ENCODE peak calls at places on chromosomes 11 and 22, in nine cellular contexts. X is activated naive CD4-positive, alpha-beta T cell treated with anti-CD3 and anti-CD28 coated beads, Interleukin-2, amount 10 ng/mL, durations not matched to agents 7 days and 5 days; A is LoVo; L is EL; Q is NCI-H748 treated with DMSO at 0.1 percent for 48 hours; C is stimulated activated naive CD8-positive, alpha-beta T cell treated with anti-CD3 and anti-CD28 coated beads, Interleukin-15, Interleukin-2, amounts not matched to agents 100 U/mL and 50 U/mL, for 24 hours; P is C1 segment of cervical spinal cord; I is AG09309; V is fibroblast of mammary gland. N is an unnamed sample.

GRCh38 chr11:3994030-3994640 is 100.5 kb upstream of the RRM1 start:
- DNase-seq in C (no peak), V (peak), X (no peak), P (no peak), L (peak), A (no peak), I (no peak), Q (no peak), N (no peak)

GRCh38 chr11:127035812-127036211 is 35.2 kb upstream of the KIRREL3 start:
- DNase-seq in X (no peak), I (no peak), A (no peak), L (no peak), Q (no peak), V (no peak), P (no peak), C (no peak), N (no peak)

GRCh38 chr11:42762348-42762747 is 549.4 kb upstream of the API5 start:
- DNase-seq in A (no peak), V (no peak), I (no peak), C (no peak), Q (no peak), L (no peak), P (no peak), X (no peak), N (no peak)

GRCh38 chr11:1656061-1656441 is 26.5 kb downstream of the KRTAP5-5 start:
- DNase-seq in L (no peak), P (no peak), V (no peak), A (no peak), I (no peak), X (no peak), Q (no peak), C (no peak), N (no peak)

GRCh38 chr11:2461253-2462091 is 16.7 kb downstream of the KCNQ1 start:
- DNase-seq in V (no peak), P (no peak), X (no peak), A (no peak), L (no peak), Q (no peak), C (no peak), I (no peak), N (no peak)

GRCh38 chr11:35432464-35432863 is 13.1 kb upstream of the SLC1A2 start:
- DNase-seq in V (no peak), C (no peak), Q (no peak), P (no peak), X (no peak), L (no peak), A (no peak), I (no peak), N (no peak)

GRCh38 chr11:39341461-39341860 is 2118.0 kb downstream of the LRRC4C start:
- DNase-seq in Q (no peak), C (no peak), P (no peak), I (no peak), L (no peak), A (no peak), V (no peak), X (no peak), N (no peak)

GRCh38 chr22:44107341-44107740 is 73.4 kb upstream of the PARVG start:
- DNase-seq in Q (no peak), V (no peak), P (no peak), X (no peak), I (no peak), C (no peak), A (no peak), L (no peak), N (no peak)

GRCh38 chr11:66841861-66842260 is 1.4 kb upstream of the RCE1 start:
- DNase-seq in C (no peak), Q (no peak), A (no peak), L (no peak), P (no peak), V (no peak), X (no peak), I (no peak), N (no peak)

GRCh38 chr11:2390871-2391662 is 9.5 kb upstream of the TSSC4 start:
- DNase-seq in I (peak), A (no peak), Q (no peak), L (peak), P (no peak), V (peak), C (no peak), X (no peak), N (no peak)

GRCh38 chr11:11708256-11708655 is 86.5 kb upstream of the GALNT18 start:
- DNase-seq in C (no peak), Q (no peak), A (no peak), I (no peak), V (peak), X (no peak), L (no peak), P (no peak), N (no peak)

GRCh38 chr11:84396521-84396920 is 1110.4 kb upstream of the CCDC90B start:
- DNase-seq in C (no peak), Q (no peak), X (no peak), A (no peak), I (no peak), V (peak), P (no peak), L (no peak), N (no peak)

GRCh38 chr22:44020981-44021380 is 3.1 kb upstream of the PARVB start:
- DNase-seq in P (no peak), A (no peak), C (no peak), Q (no peak), L (peak), V (peak), I (no peak), X (no peak), N (no peak)

GRCh38 chr11:12767022-12767421 is 92.8 kb downstream of the TEAD1 start:
- DNase-seq in P (no peak), C (no peak), Q (no peak), V (peak), X (no peak), A (no peak), I (no peak), L (no peak), N (no peak)

GRCh38 chr11:578276-579035 is 2.2 kb downstream of the PHRF1 start:
- DNase-seq in V (no peak), C (no peak), Q (no peak), L (no peak), I (no peak), P (no peak), A (no peak), X (no peak), N (no peak)

GRCh38 chr11:95143106-95143681 is 53.5 kb downstream of the ENDOD1 start:
- DNase-seq in V (peak), X (no peak), L (no peak), A (no peak), Q (no peak), C (no peak), I (no peak), P (no peak), N (no peak)

GRCh38 chr11:64298966-64299846 is 952 bp upstream of the CATSPERZ start:
- DNase-seq in P (peak), V (no peak), Q (no peak), L (no peak), C (no peak), X (no peak), I (no peak), A (no peak), N (no peak)

GRCh38 chr11:80327971-80328614 is 887.3 kb upstream of the TENM4 start:
- DNase-seq in X (no peak), C (no peak), I (no peak), V (no peak), A (no peak), L (no peak), P (no peak), Q (no peak), N (no peak)

GRCh38 chr11:1219446-1219835 is 3.4 kb upstream of the MUC5B start:
- DNase-seq in V (no peak), Q (no peak), P (no peak), L (no peak), I (no peak), X (no peak), A (no peak), C (no peak), N (no peak)

GRCh38 chr11:120181446-120181992 is 29.3 kb upstream of the OAF start:
- DNase-seq in X (no peak), I (no peak), P (no peak), V (no peak), A (no peak), C (no peak), L (no peak), Q (no peak), N (no peak)

GRCh38 chr11:118010738-118011461 is 24.7 kb downstream of the IL10RA start:
- DNase-seq in P (peak), C (peak), I (no peak), L (no peak), V (no peak), Q (no peak), X (no peak), A (no peak), N (no peak)

GRCh38 chr11:78820722-78821121 is 246.1 kb upstream of the NARS2 start:
- DNase-seq in Q (no peak), P (peak), C (no peak), L (no peak), V (no peak), I (no peak), X (no peak), A (no peak), N (no peak)

GRCh38 chr11:7577883-7578242 is 64.1 kb downstream of the PPFIBP2 start:
- DNase-seq in C (no peak), A (no peak), X (peak), L (peak), P (peak), Q (no peak), V (peak), I (no peak), N (peak)

GRCh38 chr11:111782109-111782784 is 16.1 kb upstream of the PPP2R1B start:
- DNase-seq in I (no peak), X (no peak), V (no peak), P (no peak), L (no peak), Q (no peak), C (no peak), A (no peak), N (no peak)

GRCh38 chr11:67492801-67493547 is 10.1 kb downstream of the AIP start:
- DNase-seq in C (peak), L (no peak), P (no peak), V (no peak), I (no peak), X (no peak), Q (no peak), A (no peak), N (no peak)

GRCh38 chr11:114080219-114080618 is 20.7 kb downstream of the ZBTB16 start:
- DNase-seq in A (no peak), P (no peak), I (no peak), Q (no peak), V (peak), X (no peak), C (no peak), L (no peak), N (peak)

GRCh38 chr22:50048836-50049235 is 9.3 kb downstream of the TTLL8 start:
- DNase-seq in X (no peak), C (no peak), I (no peak), V (no peak), A (no peak), L (no peak), P (no peak), Q (no peak), N (no peak)

GRCh38 chr11:66674964-66675602 is 2.6 kb downstream of the RBM4B start:
- DNase-seq in P (no peak), X (no peak), V (no peak), C (no peak), Q (no peak), I (no peak), A (no peak), L (no peak), N (no peak)

N was measured in central memory CD4-positive, alpha-beta T cell.